ENCODE peak calls at places on chromosome 10, in four cellular contexts. K, Y, B and W are unnamed samples.

GRCh38 chr10:132844069-132844809 is 58.3 kb upstream of the NKX6-2 start:
- DNase-seq in K (no peak), Y (no peak), B (no peak), W (no peak)

GRCh38 chr10:24435374-24435773 is 226.4 kb downstream of the KIAA1217 start:
- DNase-seq in K (no peak), Y (no peak), B (no peak), W (no peak)

GRCh38 chr10:97596101-97597055 is 6.9 kb downstream of the C10orf62 start:
- DNase-seq in K (no peak), Y (peak; percentile 68), B (no peak), W (peak; percentile 60)

GRCh38 chr10:12849351-12850181 is 151.9 kb downstream of the CCDC3 start:
- DNase-seq in K (no peak), Y (no peak), B (no peak), W (peak; percentile 36)

GRCh38 chr10:15053061-15053460 is 9.3 kb downstream of the OLAH start:
- DNase-seq in K (no peak), Y (no peak), B (no peak), W (no peak)

GRCh38 chr10:91883549-91884542 is 25.4 kb downstream of the FGFBP3 start:
- DNase-seq in K (peak; percentile 47), Y (no peak), B (no peak), W (peak; percentile 51)

GRCh38 chr10:119341236-119342016 is 134.1 kb downstream of the GRK5 start:
- DNase-seq in K (peak; percentile 73), Y (peak; percentile 51), B (no peak), W (peak; percentile 62)

GRCh38 chr10:79927111-79927828 is 21.6 kb downstream of the SFTPD start:
- DNase-seq in K (peak; percentile 45), Y (no peak), B (no peak), W (no peak)

GRCh38 chr10:75619636-75620035 is 188.2 kb downstream of the LRMDA start:
- DNase-seq in K (no peak), Y (no peak), B (no peak), W (no peak)

GRCh38 chr10:102916173-102916572 is 1.9 kb upstream of the CNNM2 start:
- DNase-seq in K (no peak), Y (no peak), B (no peak), W (no peak)

GRCh38 chr10:37992083-37992482 is 15.6 kb upstream of the ZNF25 start:
- DNase-seq in K (no peak), Y (no peak), B (no peak), W (no peak)

GRCh38 chr10:32332299-32332750 is 14.6 kb downstream of the EPC1 start:
- DNase-seq in K (no peak), Y (no peak), B (peak; percentile 31), W (no peak)

GRCh38 chr10:129531195-129531968 is 64.3 kb downstream of the MGMT start:
- DNase-seq in K (no peak), Y (no peak), B (no peak), W (no peak)

GRCh38 chr10:114643158-114643557 is 14.9 kb downstream of the ABLIM1 start:
- DNase-seq in K (no peak), Y (no peak), B (no peak), W (no peak)

GRCh38 chr10:112369495-112370423 is 4.2 kb upstream of the ACSL5 start:
- DNase-seq in K (no peak), Y (no peak), B (peak; percentile 33), W (no peak)

GRCh38 chr10:46545861-46546590 is 10.4 kb downstream of the GPRIN2 start:
- DNase-seq in K (peak; percentile 13), Y (peak; percentile 32), B (peak; percentile 14), W (peak; percentile 7)

GRCh38 chr10:97633921-97634320 is 621 bp upstream of the MORN4 start:
- DNase-seq in K (no peak), Y (no peak), B (no peak), W (no peak)

GRCh38 chr10:93991596-93992284 is 2.0 kb upstream of the PLCE1 start:
- DNase-seq in K (peak; percentile 66), Y (peak; percentile 86), B (no peak), W (peak; percentile 61)

GRCh38 chr10:74738543-74738942 is 87.9 kb upstream of the KAT6B start:
- DNase-seq in K (no peak), Y (no peak), B (no peak), W (no peak)

GRCh38 chr10:103551619-103552602 is 58.4 kb downstream of the NEURL1 start:
- DNase-seq in K (no peak), Y (no peak), B (no peak), W (peak; percentile 15)

GRCh38 chr10:48330269-48330668 is 23.8 kb downstream of the MAPK8 start:
- DNase-seq in K (no peak), Y (no peak), B (no peak), W (no peak)

GRCh38 chr10:120387326-120387725 is 69.7 kb upstream of the PLPP4 start:
- DNase-seq in K (no peak), Y (no peak), B (no peak), W (no peak)

GRCh38 chr10:70132098-70133029 is at the start of gene AIFM2:
- DNase-seq in K (peak; percentile 91), Y (peak; percentile 92), B (peak; percentile 35), W (peak; percentile 72)

GRCh38 chr10:86711237-86711956 is 43.1 kb downstream of the LDB3 start:
- DNase-seq in K (peak; percentile 90), Y (peak; percentile 88), B (peak; percentile 77), W (peak; percentile 85)
- TF ChIP-seq POLR2A in K (no peak), Y (peak; percentile 58), B (peak; percentile 59), W (peak; percentile 87)

GRCh38 chr10:59465089-59465488 is 102.7 kb upstream of the FAM13C start:
- DNase-seq in K (no peak), Y (no peak), B (no peak), W (no peak)
- TF ChIP-seq CTCF in K (peak; percentile 63), Y (peak; percentile 16), B (peak; percentile 21), W (no peak)

GRCh38 chr10:123398180-123398591 is 244.0 kb downstream of the BUB3 start:
- DNase-seq in K (no peak), Y (no peak), B (no peak), W (no peak)
- TF ChIP-seq POLR2A in K (no peak), Y (no peak), B (no peak), W (no peak)

GRCh38 chr10:77926566-77927342 is at the start of gene DLG5:
- DNase-seq in K (peak; percentile 66), Y (no peak), B (no peak), W (peak; percentile 75)
- TF ChIP-seq CTCF in K (no peak), Y (no peak), B (peak; percentile 13), W (no peak)

GRCh38 chr10:73232887-73233286 is 14.2 kb downstream of the DNAJC9 start:
- DNase-seq in K (no peak), Y (no peak), B (no peak), W (no peak)
- TF ChIP-seq POLR2A in K (no peak), Y (no peak), B (no peak), W (no peak)

DNA sequence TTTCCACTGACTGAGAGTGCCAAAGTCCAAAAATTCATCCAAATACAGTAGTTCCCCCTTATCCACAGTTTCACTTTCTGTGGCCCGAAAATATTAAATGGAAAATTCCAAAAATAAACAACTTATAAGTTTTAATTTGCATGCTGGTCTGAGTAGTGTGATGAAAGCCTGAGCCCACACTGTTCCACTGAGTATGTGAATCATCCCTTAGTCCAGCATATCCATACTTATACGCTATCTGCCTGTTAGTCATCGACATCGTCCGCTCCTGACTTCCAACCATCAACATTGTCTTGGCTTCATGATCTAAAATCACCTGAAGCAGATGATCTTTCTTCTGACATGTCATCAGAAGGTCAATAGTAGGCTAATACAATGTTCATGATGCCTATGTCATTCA is 238.3 kb upstream of the CSTF2T start:
- DNase-seq in K (no peak), Y (no peak), B (no peak), W (no peak)
- TF ChIP-seq CTCF in K (no peak), Y (no peak), B (no peak), W (no peak)